ENCODE peak calls at places on chromosomes 11 and 22, in five cellular contexts. One of them, this sample, is unnamed.

GRCh38 chr11:629237-629583 is 2.2 kb upstream of the SCT start:
- DNase-seq in adrenal gland: no peak
- DNase-seq in cardiac muscle cell: no peak
- DNase-seq in stimulated activated CD4-positive, alpha-beta T cell treated with anti-CD3 and anti-CD28 coated beads, Interleukin-4, amount 100 ng/mL, for 4 hours: no peak
- DNase-seq in T-helper 17 cell: no peak
- DNase-seq in this sample: no peak

GRCh38 chr11:21625982-21626381 is 566.9 kb upstream of the ANO5 start:
- DNase-seq in adrenal gland: peak
- DNase-seq in cardiac muscle cell: peak
- DNase-seq in stimulated activated CD4-positive, alpha-beta T cell treated with anti-CD3 and anti-CD28 coated beads, Interleukin-4, amount 100 ng/mL, for 4 hours: no peak
- DNase-seq in T-helper 17 cell: no peak
- DNase-seq in this sample: no peak

GRCh38 chr11:537622-538430 is 499 bp downstream of the LRRC56 start:
- DNase-seq in adrenal gland: no peak
- DNase-seq in cardiac muscle cell: no peak
- DNase-seq in stimulated activated CD4-positive, alpha-beta T cell treated with anti-CD3 and anti-CD28 coated beads, Interleukin-4, amount 100 ng/mL, for 4 hours: no peak
- DNase-seq in T-helper 17 cell: no peak
- DNase-seq in this sample: no peak

GRCh38 chr11:130634981-130635473 is 186.6 kb downstream of the ADAMTS15 start:
- DNase-seq in adrenal gland: no peak
- DNase-seq in cardiac muscle cell: no peak
- DNase-seq in stimulated activated CD4-positive, alpha-beta T cell treated with anti-CD3 and anti-CD28 coated beads, Interleukin-4, amount 100 ng/mL, for 4 hours: no peak
- DNase-seq in T-helper 17 cell: no peak
- DNase-seq in this sample: no peak

GRCh38 chr22:22380098-22381030 is 128.2 kb downstream of the ZNF280B start:
- DNase-seq in adrenal gland: no peak
- DNase-seq in cardiac muscle cell: no peak
- DNase-seq in stimulated activated CD4-positive, alpha-beta T cell treated with anti-CD3 and anti-CD28 coated beads, Interleukin-4, amount 100 ng/mL, for 4 hours: no peak
- DNase-seq in T-helper 17 cell: no peak
- DNase-seq in this sample: no peak

GRCh38 chr22:18057568-18058209 is 20.1 kb upstream of the PEX26 start:
- DNase-seq in adrenal gland: peak
- DNase-seq in cardiac muscle cell: peak
- DNase-seq in stimulated activated CD4-positive, alpha-beta T cell treated with anti-CD3 and anti-CD28 coated beads, Interleukin-4, amount 100 ng/mL, for 4 hours: no peak
- DNase-seq in T-helper 17 cell: no peak
- DNase-seq in this sample: no peak

GRCh38 chr22:44340271-44341239 is 27.8 kb upstream of the SHISAL1 start:
- DNase-seq in adrenal gland: no peak
- DNase-seq in cardiac muscle cell: no peak
- DNase-seq in stimulated activated CD4-positive, alpha-beta T cell treated with anti-CD3 and anti-CD28 coated beads, Interleukin-4, amount 100 ng/mL, for 4 hours: no peak
- DNase-seq in T-helper 17 cell: no peak
- DNase-seq in this sample: no peak

GRCh38 chr22:49968313-49968830 is 7.8 kb downstream of the PIM3 start:
- DNase-seq in adrenal gland: peak
- DNase-seq in cardiac muscle cell: no peak
- DNase-seq in stimulated activated CD4-positive, alpha-beta T cell treated with anti-CD3 and anti-CD28 coated beads, Interleukin-4, amount 100 ng/mL, for 4 hours: no peak
- DNase-seq in T-helper 17 cell: no peak
- DNase-seq in this sample: no peak